ENCODE peak calls at places on chromosomes 13 and 19, in seven cellular contexts. Z is colonic mucosa; F is PC-3; X is spleen; D is heart right ventricle; N is heart left ventricle; S is CD8-positive, alpha-beta T cell. E is an unnamed sample.

GRCh38 chr13:33119886-33120543 is 103.8 kb downstream of the KL start:
- DNase-seq in Z (no peak), F (peak; percentile 96), X (no peak), D (no peak), N (no peak), S (no peak), E (no peak)

GRCh38 chr19:6233827-6234511 is 45.8 kb downstream of the MLLT1 start:
- DNase-seq in Z (no peak), F (no peak), X (peak; percentile 89), D (peak; percentile 69), N (peak; percentile 68), S (no peak), E (no peak)

GRCh38 chr13:65855276-65855675 is 1374.9 kb downstream of the PCDH9 start:
- DNase-seq in Z (no peak), F (no peak), X (no peak), D (no peak), N (no peak), S (no peak), E (no peak)

GRCh38 chr19:32287811-32288227 is 57.6 kb upstream of the ZNF507 start:
- DNase-seq in Z (peak; percentile 67), F (peak; percentile 60), X (no peak), D (peak; percentile 74), N (peak; percentile 64), S (no peak), E (peak; percentile 34)

GRCh38 chr13:47555235-47555634 is 445.8 kb downstream of the SUCLA2 start:
- DNase-seq in Z (no peak), F (peak; percentile 77), X (no peak), D (no peak), N (no peak), S (no peak), E (no peak)

GRCh38 chr19:1069009-1069779 is 2.2 kb downstream of the ARHGAP45 start:
- DNase-seq in Z (peak; percentile 69), F (no peak), X (peak; percentile 97), D (peak; percentile 72), N (peak; percentile 61), S (peak; percentile 75), E (no peak)

GRCh38 chr13:23969672-23970071 is 72.4 kb upstream of the C1QTNF9B start:
- DNase-seq in Z (no peak), F (no peak), X (no peak), D (no peak), N (no peak), S (no peak), E (no peak)

GRCh38 chr13:50320297-50320862 is 305.1 kb downstream of the KCNRG start:
- DNase-seq in Z (no peak), F (peak; percentile 89), X (no peak), D (no peak), N (no peak), S (no peak), E (no peak)

GRCh38 chr13:33494596-33495214 is 209.2 kb upstream of the STARD13 start:
- DNase-seq in Z (no peak), F (peak; percentile 86), X (no peak), D (no peak), N (peak; percentile 15), S (no peak), E (no peak)

GRCh38 chr19:1213391-1214286 is 8.1 kb downstream of the STK11 start:
- DNase-seq in Z (peak; percentile 78), F (no peak), X (peak; percentile 89), D (peak; percentile 71), N (peak; percentile 72), S (peak; percentile 35), E (no peak)

GRCh38 chr19:19571387-19571786 is 33.3 kb downstream of the CILP2 start:
- DNase-seq in Z (no peak), F (no peak), X (no peak), D (no peak), N (no peak), S (no peak), E (no peak)

GRCh38 chr19:5137571-5138124 is 168.7 kb downstream of the KDM4B start:
- DNase-seq in Z (no peak), F (no peak), X (no peak), D (no peak), N (no peak), S (peak; percentile 44), E (peak; percentile 66)

GRCh38 chr19:16604615-16605014 is 23.4 kb downstream of the MED26 start:
- DNase-seq in Z (no peak), F (no peak), X (no peak), D (no peak), N (no peak), S (no peak), E (no peak)
- H3K4me1 ChIP-seq in Z (no peaks in the 10 kb centered on the region), F (peaks cover 13% of the 10 kb centered on the region), X (peaks cover 69% of the 10 kb centered on the region), D (peaks cover 39% of the 10 kb centered on the region), N (peaks cover 82% of the 10 kb centered on the region), S (no peaks in the 10 kb centered on the region), E (no peaks in the 10 kb centered on the region)

DNA sequence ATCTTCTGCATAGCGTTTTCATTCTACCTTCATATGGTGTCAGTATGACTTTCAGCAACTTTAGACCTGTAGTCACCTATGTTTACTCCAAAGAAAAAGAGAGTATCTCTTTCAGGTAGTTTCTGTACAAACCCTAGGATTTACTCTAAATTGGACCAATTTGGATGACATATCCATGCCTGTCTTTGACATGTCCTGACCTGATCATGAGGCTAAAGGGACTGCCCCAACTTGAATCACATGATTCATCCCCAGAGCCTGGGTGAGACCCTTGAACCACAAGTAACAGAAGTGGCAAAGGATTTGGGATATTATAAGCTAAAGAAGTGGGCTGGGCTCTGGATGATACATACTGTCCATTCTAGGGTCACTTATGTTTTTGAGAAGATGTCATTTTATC is 124.5 kb upstream of the CSNK1A1L start:
- DNase-seq in Z (no peak), F (no peak), X (no peak), D (no peak), N (no peak), S (no peak), E (no peak)
- H3K4me1 ChIP-seq in Z (no peaks in the 10 kb centered on the region), F (peaks cover 4% of the 10 kb centered on the region), X (no peaks in the 10 kb centered on the region), D (no peaks in the 10 kb centered on the region), N (no peaks in the 10 kb centered on the region), S (no peaks in the 10 kb centered on the region), E (no peaks in the 10 kb centered on the region)

DNA sequence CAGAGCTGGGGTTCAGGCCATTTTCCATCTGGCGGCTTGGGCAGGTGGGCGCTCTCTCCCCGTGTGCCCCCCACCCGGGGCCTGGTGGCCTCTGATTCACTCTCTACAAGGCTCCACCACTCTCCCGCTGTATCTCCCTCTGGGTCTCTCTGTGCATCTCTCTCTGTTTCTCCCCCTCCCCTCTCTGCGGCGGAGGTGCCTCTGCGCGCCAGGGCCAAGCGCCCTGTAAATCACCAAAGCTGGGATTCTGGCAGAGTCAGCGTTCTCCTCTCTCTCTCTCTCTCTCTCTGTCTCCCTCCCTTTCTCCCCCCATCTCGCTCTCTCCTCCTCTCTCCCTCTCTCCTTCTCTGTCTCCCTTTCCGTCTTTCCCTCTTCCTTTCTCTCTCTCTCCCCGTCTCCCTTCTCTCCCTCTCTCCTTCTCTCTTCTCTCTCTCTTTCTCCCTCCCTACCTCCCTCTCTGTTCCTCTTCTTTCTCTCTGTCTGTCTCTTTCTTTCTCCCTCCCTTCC is 3.9 kb downstream of the NFIC start:
- DNase-seq in Z (no peak), F (no peak), X (no peak), D (no peak), N (no peak), S (no peak), E (no peak)
- H3K4me1 ChIP-seq in Z (no peaks in the 10 kb centered on the region), F (peaks cover 18% of the 10 kb centered on the region), X (peaks cover 93% of the 10 kb centered on the region), D (peaks cover 46% of the 10 kb centered on the region), N (peaks cover 66% of the 10 kb centered on the region), S (peaks cover 20% of the 10 kb centered on the region), E (peaks cover 26% of the 10 kb centered on the region)

GRCh38 chr13:27920677-27921420 is 1.0 kb downstream of the PDX1 start:
- DNase-seq in Z (no peak), F (peak; percentile 26), X (no peak), D (no peak), N (no peak), S (no peak), E (no peak)
- H3K4me1 ChIP-seq in Z (peaks cover 18% of the 10 kb centered on the region), F (peaks cover 3% of the 10 kb centered on the region), X (peaks cover 69% of the 10 kb centered on the region), D (peaks cover 26% of the 10 kb centered on the region), N (peaks cover 29% of the 10 kb centered on the region), S (peaks cover 30% of the 10 kb centered on the region), E (peaks cover 30% of the 10 kb centered on the region)

GRCh38 chr13:27635256-27635655 is 13.6 kb downstream of the POLR1D start:
- DNase-seq in Z (no peak), F (no peak), X (no peak), D (no peak), N (no peak), S (no peak), E (no peak)

GRCh38 chr13:27632648-27633047 is 11.0 kb downstream of the POLR1D start:
- DNase-seq in Z (no peak), F (no peak), X (no peak), D (no peak), N (no peak), S (no peak), E (no peak)

GRCh38 chr13:27634231-27634630 is 12.5 kb downstream of the POLR1D start:
- DNase-seq in Z (no peak), F (no peak), X (no peak), D (no peak), N (no peak), S (no peak), E (no peak)

GRCh38 chr13:27636624-27637288 is 15.1 kb downstream of the POLR1D start:
- DNase-seq in Z (no peak), F (no peak), X (no peak), D (no peak), N (no peak), S (no peak), E (no peak)

DNA sequence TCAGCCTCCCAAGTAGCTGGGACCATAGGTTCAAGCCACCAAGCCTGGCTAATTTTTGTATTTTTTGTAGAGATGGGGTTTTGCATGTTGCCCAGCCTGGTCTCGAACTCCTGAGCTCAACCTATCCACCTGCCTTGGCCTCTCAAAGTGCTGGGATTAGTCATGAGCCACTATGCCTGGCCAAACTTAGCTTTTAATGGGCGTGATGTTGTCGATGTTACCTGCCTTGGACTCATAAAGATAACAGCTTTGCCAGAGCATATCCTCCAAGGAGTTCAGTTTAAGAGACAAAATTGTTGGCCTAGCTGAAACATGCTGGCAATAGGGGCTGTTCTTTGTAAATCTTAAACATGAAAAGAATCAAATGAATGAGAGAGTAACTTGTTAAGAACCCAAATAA is 13.1 kb downstream of the POLR1D start:
- DNase-seq in Z (no peak), F (no peak), X (no peak), D (no peak), N (no peak), S (no peak), E (no peak)
- H3K4me1 ChIP-seq in Z (no peaks in the 10 kb centered on the region), F (no peaks in the 10 kb centered on the region), X (peaks cover 35% of the 10 kb centered on the region), D (peaks cover 24% of the 10 kb centered on the region), N (peaks cover 35% of the 10 kb centered on the region), S (peaks cover 10% of the 10 kb centered on the region), E (no peaks in the 10 kb centered on the region)

GRCh38 chr19:46931197-46931596 is 70.4 kb downstream of the ARHGAP35 start:
- DNase-seq in Z (no peak), F (no peak), X (no peak), D (no peak), N (no peak), S (no peak), E (no peak)

GRCh38 chr19:46932346-46932745 is 71.5 kb downstream of the ARHGAP35 start:
- DNase-seq in Z (no peak), F (peak; percentile 73), X (no peak), D (no peak), N (no peak), S (no peak), E (no peak)

GRCh38 chr19:46935066-46935663 is 74.4 kb downstream of the ARHGAP35 start:
- DNase-seq in Z (no peak), F (no peak), X (no peak), D (no peak), N (no peak), S (no peak), E (no peak)
- H3K4me1 ChIP-seq in Z (peaks cover 7% of the 10 kb centered on the region), F (peaks cover 22% of the 10 kb centered on the region), X (peaks cover 50% of the 10 kb centered on the region), D (peaks cover 20% of the 10 kb centered on the region), N (peaks cover 41% of the 10 kb centered on the region), S (peaks cover 36% of the 10 kb centered on the region), E (no peaks in the 10 kb centered on the region)

GRCh38 chr19:2288010-2288742 is 6.2 kb upstream of the PEAK3 start:
- DNase-seq in Z (no peak), F (no peak), X (peak; percentile 84), D (no peak), N (no peak), S (no peak), E (no peak)
- H3K4me1 ChIP-seq in Z (peaks cover 11% of the 10 kb centered on the region), F (no peaks in the 10 kb centered on the region), X (peaks cover 67% of the 10 kb centered on the region), D (peaks cover 24% of the 10 kb centered on the region), N (peaks cover 22% of the 10 kb centered on the region), S (peaks cover 21% of the 10 kb centered on the region), E (no peaks in the 10 kb centered on the region)